ENCODE peak calls at places on chromosomes 11 and 22, in nine cellular contexts. G is lower leg skin; H is HL-60; K is stimulated activated CD8-positive, alpha-beta memory T cell treated with anti-CD3 and anti-CD28 coated beads, Interleukin-12 subunit alpha, Interleukin-12 subunit beta, amount 100 ng/mL, for 4 hours; L is stimulated activated CD4-positive, alpha-beta T cell treated with anti-CD3 and anti-CD28 coated beads, Interleukin-2, amount 100 ng/mL, for 48 hours; C is activated effector memory CD4-positive, alpha-beta T cell treated with Interleukin-2 at 50 U/mL for 16 hours; O is brain microvascular endothelial cell; A is cardiac fibroblast; V is frontal cortex. D is an unnamed sample.

GRCh38 chr22:49258107-49259010 is 569.3 kb downstream of the BRD1 start:
- DNase-seq in G (no peak), H (no peak), K (no peak), L (no peak), C (no peak), O (no peak), A (no peak), V (no peak), D (no peak)

GRCh38 chr11:69496631-69497220 is 15.3 kb downstream of the LINC01488 start:
- DNase-seq in G (no peak), H (no peak), K (no peak), L (no peak), C (no peak), O (no peak), A (no peak), V (no peak), D (no peak)

GRCh38 chr11:119092880-119093665 is 8.4 kb downstream of the HMBS start:
- DNase-seq in G (no peak), H (no peak), K (no peak), L (no peak), C (no peak), O (no peak), A (peak), V (no peak), D (no peak)

GRCh38 chr11:117382746-117383145 is 55.1 kb downstream of the CEP164 start:
- DNase-seq in G (no peak), H (no peak), K (no peak), L (no peak), C (no peak), O (no peak), A (no peak), V (no peak), D (no peak)

GRCh38 chr11:95512682-95513081 is 276.9 kb downstream of the FAM76B start:
- DNase-seq in G (peak), H (no peak), K (no peak), L (no peak), C (no peak), O (peak), A (peak), V (no peak), D (no peak)

GRCh38 chr22:45886502-45886901 is 90.5 kb downstream of the WNT7B start:
- DNase-seq in G (no peak), H (no peak), K (no peak), L (no peak), C (no peak), O (no peak), A (no peak), V (no peak), D (no peak)

GRCh38 chr22:41762980-41763779 is 37.3 kb upstream of the CCDC134 start:
- DNase-seq in G (no peak), H (peak), K (no peak), L (no peak), C (no peak), O (peak), A (peak), V (no peak), D (peak)

GRCh38 chr22:39362271-39362670 is 12.5 kb downstream of the SYNGR1 start:
- DNase-seq in G (no peak), H (no peak), K (no peak), L (no peak), C (no peak), O (no peak), A (no peak), V (no peak), D (no peak)

GRCh38 chr11:2701898-2702434 is 2.2 kb upstream of the KCNQ1OT1 start:
- DNase-seq in G (no peak), H (no peak), K (no peak), L (no peak), C (no peak), O (no peak), A (no peak), V (peak), D (no peak)

GRCh38 chr11:1841511-1842148 is 2.8 kb downstream of the TNNI2 start:
- DNase-seq in G (no peak), H (no peak), K (no peak), L (no peak), C (no peak), O (no peak), A (no peak), V (no peak), D (no peak)

GRCh38 chr22:39738746-39739145 is 154.8 kb downstream of the ENTHD1 start:
- DNase-seq in G (no peak), H (no peak), K (no peak), L (no peak), C (no peak), O (peak), A (peak), V (no peak), D (no peak)

GRCh38 chr22:39215430-39216142 is 29.2 kb downstream of the PDGFB start:
- DNase-seq in G (no peak), H (no peak), K (no peak), L (no peak), C (no peak), O (no peak), A (no peak), V (no peak), D (peak)

GRCh38 chr22:32619614-32620426 is 145.2 kb downstream of the FBXO7 start:
- DNase-seq in G (peak), H (no peak), K (no peak), L (no peak), C (no peak), O (peak), A (peak), V (no peak), D (no peak)

D was measured in NCI-H526.